ENCODE peak calls at places on chromosomes 11 and 22, in seven cellular contexts. C is mucosa of descending colon, Q is psoas muscle, W is astrocyte of the spinal cord, T is upper lobe of right lung, G is HepG2, O is pancreas. M is an unnamed sample.

GRCh38 chr22:24380220-24381218 is 46.9 kb upstream of the ADORA2A start:
- DNase-seq in C (no peak), Q (no peak), W (no peak), T (no peak), G (no peak), O (no peak), M (no peak)

GRCh38 chr11:32081129-32081641 is 9.7 kb upstream of the RCN1 start:
- DNase-seq in C (no peak), Q (peak), W (peak), T (no peak), G (peak), O (no peak), M (no peak)

GRCh38 chr11:72825661-72826060 is 11.4 kb downstream of the ATG16L2 start:
- DNase-seq in C (no peak), Q (no peak), W (no peak), T (no peak), G (no peak), O (no peak), M (no peak)

GRCh38 chr22:38163844-38164577 is 17.6 kb downstream of the PLA2G6 start:
- DNase-seq in C (no peak), Q (no peak), W (no peak), T (peak), G (peak), O (no peak), M (no peak)

GRCh38 chr11:27403195-27403594 is 40.2 kb upstream of the CCDC34 start:
- DNase-seq in C (no peak), Q (no peak), W (no peak), T (no peak), G (no peak), O (no peak), M (no peak)

GRCh38 chr22:45604239-45604711 is 67.4 kb upstream of the ATXN10 start:
- DNase-seq in C (no peak), Q (no peak), W (peak), T (no peak), G (no peak), O (no peak), M (no peak)

GRCh38 chr22:43060213-43060612 is 29.0 kb downstream of the TTLL1 start:
- DNase-seq in C (peak), Q (no peak), W (no peak), T (no peak), G (peak), O (peak), M (no peak)

GRCh38 chr11:17014774-17015638 is 792 bp upstream of the PLEKHA7 start:
- DNase-seq in C (peak), Q (no peak), W (peak), T (no peak), G (peak), O (no peak), M (no peak)

GRCh38 chr11:86814775-86815174 is 14.4 kb downstream of the PRSS23 start:
- DNase-seq in C (no peak), Q (no peak), W (peak), T (no peak), G (no peak), O (no peak), M (no peak)

GRCh38 chr11:35796542-35796941 is 134.0 kb downstream of the TRIM44 start:
- DNase-seq in C (no peak), Q (no peak), W (peak), T (no peak), G (no peak), O (no peak), M (no peak)

GRCh38 chr11:120613264-120614226 is 102.0 kb downstream of the GRIK4 start:
- DNase-seq in C (no peak), Q (no peak), W (no peak), T (no peak), G (no peak), O (no peak), M (no peak)

GRCh38 chr11:119625206-119625988 is 103.6 kb downstream of the NECTIN1 start:
- DNase-seq in C (no peak), Q (no peak), W (no peak), T (no peak), G (no peak), O (no peak), M (no peak)

GRCh38 chr11:64861227-64861970 is 16.9 kb upstream of the CDC42BPG start:
- DNase-seq in C (no peak), Q (no peak), W (no peak), T (no peak), G (no peak), O (no peak), M (no peak)
- H3K4me3 ChIP-seq in C (no peak), Q (no peak), W (no peak), T (no peak), G (no peak), O (no peak), M (no peak)

GRCh38 chr11:99814738-99815137 is 794.0 kb downstream of the CNTN5 start:
- DNase-seq in C (no peak), Q (no peak), W (no peak), T (no peak), G (no peak), O (no peak), M (no peak)
- TF ChIP-seq CTCF in C (no peak), Q (no peak), W (no peak), T (no peak), G (no peak), O (no peak), M (peak)

DNA sequence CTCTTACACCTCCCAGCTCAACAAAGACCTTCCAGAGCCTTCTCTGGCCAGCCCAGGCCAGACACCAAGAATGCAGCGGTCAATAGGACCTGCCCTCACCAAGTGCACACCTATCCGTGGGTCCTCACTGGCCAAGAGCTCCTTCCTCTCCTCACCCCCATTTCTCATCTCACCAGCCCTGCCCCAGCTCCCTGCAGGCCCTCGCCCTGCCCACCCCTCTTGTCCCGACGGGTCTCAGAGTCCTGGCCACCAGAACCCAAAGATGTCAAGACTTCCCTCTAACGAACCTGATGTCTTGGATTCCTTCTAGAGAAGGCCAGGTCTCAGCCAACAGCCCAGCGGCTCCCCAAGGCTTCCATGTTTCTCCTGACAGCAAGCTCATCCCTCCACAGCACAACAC is 43.6 kb downstream of the IGF2 start:
- DNase-seq in C (no peak), Q (no peak), W (no peak), T (peak), G (no peak), O (no peak), M (no peak)
- H3K4me3 ChIP-seq in C (no peak), Q (no peak), W (no peak), T (no peak), G (no peak), O (no peak), M (no peak)

GRCh38 chr11:76672431-76673163 is 2.0 kb upstream of the LRRC32 start:
- DNase-seq in C (peak), Q (no peak), W (no peak), T (no peak), G (no peak), O (no peak), M (no peak)

GRCh38 chr11:76674517-76675400 is 4.2 kb upstream of the LRRC32 start:
- DNase-seq in C (no peak), Q (no peak), W (no peak), T (no peak), G (no peak), O (no peak), M (no peak)

GRCh38 chr11:76671236-76671590 is 666 bp upstream of the LRRC32 start:
- DNase-seq in C (no peak), Q (no peak), W (no peak), T (no peak), G (no peak), O (no peak), M (no peak)

GRCh38 chr11:76671626-76672309 is 1.2 kb upstream of the LRRC32 start:
- DNase-seq in C (no peak), Q (no peak), W (no peak), T (peak), G (no peak), O (no peak), M (no peak)

GRCh38 chr11:76673164-76674142 is 2.9 kb upstream of the LRRC32 start:
- DNase-seq in C (no peak), Q (peak), W (no peak), T (no peak), G (no peak), O (no peak), M (no peak)
- TF ChIP-seq CTCF in C (no peak), Q (no peak), W (no peak), T (no peak), G (no peak), O (no peak), M (no peak)

GRCh38 chr11:60756307-60757032 is at the start of gene MS4A15:
- DNase-seq in C (peak), Q (no peak), W (peak), T (no peak), G (peak), O (no peak), M (no peak)
- H3K4me3 ChIP-seq in C (no peak), Q (no peak), W (no peak), T (peak), G (no peak), O (no peak), M (no peak)

DNA sequence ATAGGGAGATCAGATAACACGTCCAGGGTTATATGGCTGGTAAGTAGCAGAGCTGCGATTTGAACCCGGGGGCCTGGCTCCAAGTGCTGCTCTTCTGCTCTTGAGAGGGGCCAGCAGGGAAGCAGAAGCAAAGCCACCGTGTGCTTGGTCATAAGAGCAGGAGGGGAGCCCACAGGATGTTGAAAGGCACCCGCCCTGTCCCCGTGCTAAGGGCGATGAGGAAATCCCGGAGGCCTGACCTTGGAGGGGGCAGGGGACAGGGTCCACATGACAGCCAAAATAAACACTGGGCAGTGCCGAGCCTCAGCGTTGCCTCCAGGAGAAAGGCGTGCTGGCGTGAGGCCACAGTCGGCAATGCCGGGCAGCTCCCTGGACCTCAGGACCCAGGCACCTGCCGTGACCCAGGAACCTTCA is 28.8 kb downstream of the TOM1 start:
- DNase-seq in C (no peak), Q (peak), W (no peak), T (peak), G (peak), O (peak), M (no peak)
- TF ChIP-seq CTCF in C (no peak), Q (no peak), W (no peak), T (no peak), G (no peak), O (no peak), M (no peak)

DNA sequence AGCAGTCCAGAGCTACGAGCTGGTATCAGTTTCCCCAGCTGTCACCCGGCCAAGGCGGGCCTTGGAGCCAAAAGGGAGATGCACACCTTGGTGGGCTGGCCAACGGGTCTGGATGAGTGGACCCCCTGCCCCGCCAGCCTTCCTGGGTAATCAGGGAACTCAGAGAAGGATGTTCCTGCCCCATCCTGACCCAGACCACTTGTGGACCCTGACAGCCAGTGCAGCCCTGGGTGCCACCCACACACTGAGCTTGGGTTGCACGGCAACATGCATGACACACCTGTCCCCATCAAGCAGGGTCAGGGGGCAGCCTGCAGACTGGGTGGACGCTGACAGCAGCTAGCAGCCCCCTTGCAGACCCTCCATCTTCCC is 8.6 kb downstream of the SLC25A1 start:
- DNase-seq in C (no peak), Q (no peak), W (no peak), T (no peak), G (no peak), O (peak), M (no peak)
- H3K4me3 ChIP-seq in C (no peak), Q (peak), W (no peak), T (no peak), G (peak), O (peak), M (no peak)

DNA sequence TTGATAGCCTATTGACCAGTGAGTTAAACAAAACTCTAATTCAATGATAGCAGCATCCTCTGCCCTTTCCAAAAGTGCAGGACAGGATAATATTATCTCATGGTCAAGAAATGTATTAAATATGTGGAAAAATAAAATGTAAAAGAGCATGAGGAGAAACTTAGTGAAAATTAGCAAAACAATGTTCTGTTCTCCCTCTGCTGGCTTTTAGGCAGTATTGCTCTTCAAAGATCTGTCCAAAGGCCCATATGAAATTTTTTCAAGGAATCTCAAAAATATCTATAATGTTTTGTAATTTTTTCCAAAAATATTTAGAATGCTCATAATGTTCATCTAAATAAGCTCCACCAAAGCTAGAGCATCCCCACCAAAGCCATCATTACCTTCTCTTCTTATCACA is 8.3 kb upstream of the ARL14EP start:
- DNase-seq in C (no peak), Q (no peak), W (peak), T (no peak), G (no peak), O (no peak), M (no peak)
- TF ChIP-seq CTCF in C (no peak), Q (no peak), W (peak), T (peak), G (no peak), O (peak), M (peak)

GRCh38 chr11:122226810-122227379 is 110.9 kb upstream of the BLID start:
- DNase-seq in C (no peak), Q (no peak), W (peak), T (no peak), G (no peak), O (no peak), M (no peak)

GRCh38 chr11:122230387-122230760 is 114.4 kb upstream of the BLID start:
- DNase-seq in C (no peak), Q (no peak), W (no peak), T (no peak), G (no peak), O (no peak), M (no peak)

GRCh38 chr11:122232985-122233384 is 117.0 kb upstream of the BLID start:
- DNase-seq in C (no peak), Q (no peak), W (no peak), T (no peak), G (no peak), O (no peak), M (no peak)

GRCh38 chr11:122229078-122229477 is 113.1 kb upstream of the BLID start:
- DNase-seq in C (no peak), Q (no peak), W (peak), T (no peak), G (no peak), O (no peak), M (no peak)

GRCh38 chr11:122229611-122230386 is 113.8 kb upstream of the BLID start:
- DNase-seq in C (no peak), Q (no peak), W (no peak), T (no peak), G (peak), O (no peak), M (no peak)
- H3K4me3 ChIP-seq in C (no peak), Q (peak), W (no peak), T (no peak), G (peak), O (no peak), M (no peak)

GRCh38 chr22:40345271-40345670 is 1.0 kb upstream of the ADSL start:
- DNase-seq in C (peak), Q (no peak), W (peak), T (no peak), G (no peak), O (no peak), M (no peak)

GRCh38 chr22:40347300-40347699 is 1.0 kb downstream of the ADSL start:
- DNase-seq in C (no peak), Q (no peak), W (no peak), T (no peak), G (no peak), O (no peak), M (no peak)

GRCh38 chr22:40345801-40346177 is 511 bp upstream of the ADSL start:
- DNase-seq in C (peak), Q (no peak), W (no peak), T (peak), G (peak), O (peak), M (no peak)

GRCh38 chr22:40348025-40348658 is 1.8 kb downstream of the ADSL start:
- DNase-seq in C (peak), Q (peak), W (peak), T (no peak), G (peak), O (peak), M (no peak)

DNA sequence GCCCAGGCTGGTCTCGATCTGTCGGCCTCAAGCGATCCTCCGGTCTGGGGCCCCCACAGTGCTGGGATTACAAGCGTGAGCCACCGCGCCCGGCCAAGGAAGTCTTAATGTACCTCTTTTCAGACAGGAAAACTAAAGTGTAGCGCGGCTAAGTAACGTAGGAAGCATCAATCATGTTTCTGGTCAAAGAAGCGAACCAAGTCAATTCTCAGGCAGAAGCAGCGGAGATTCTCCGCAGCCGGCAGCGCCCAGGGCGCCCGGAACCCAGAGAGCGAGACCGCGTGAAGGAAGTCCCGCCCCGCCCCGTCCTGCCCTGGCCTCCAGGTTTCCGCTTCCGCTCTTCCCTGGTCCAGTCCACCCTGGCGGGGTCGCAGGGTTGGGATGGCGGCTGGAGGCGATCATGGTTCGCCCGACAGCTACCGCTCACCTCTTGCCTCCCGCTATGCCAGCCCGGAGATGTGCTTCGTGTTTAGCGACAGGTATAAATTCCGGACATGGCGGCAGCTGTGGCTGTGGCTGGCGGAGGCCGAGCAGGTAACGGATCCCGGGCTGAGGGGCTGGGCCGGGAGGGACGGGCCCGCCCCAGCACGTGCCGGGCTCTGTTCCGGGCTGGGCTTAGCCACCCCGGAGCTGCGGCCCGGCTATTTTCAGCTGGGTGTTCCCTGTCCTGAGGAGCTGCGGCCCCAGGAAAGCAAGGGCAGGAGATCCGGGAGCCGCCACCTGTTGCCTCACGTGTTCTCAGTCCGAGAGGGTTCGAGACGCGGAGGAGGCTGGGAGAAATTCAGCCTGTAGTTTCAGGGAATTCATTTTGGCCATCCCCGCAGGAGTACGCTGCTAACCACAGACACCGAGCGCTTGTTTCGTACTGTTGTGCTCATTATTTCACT is at the start of gene ADSL:
- DNase-seq in C (peak), Q (peak), W (peak), T (peak), G (peak), O (peak), M (peak)
- TF ChIP-seq CTCF in C (no peak), Q (no peak), W (no peak), T (no peak), G (peak), O (no peak), M (no peak)

M was measured in LNCaP clone FGC.